ENCODE peak calls at places on chromosomes 1 and 21, in seven cellular contexts. K is AG20443; L is right atrium auricular region; Z is stimulated activated CD4-positive, alpha-beta T cell treated with anti-CD3 and anti-CD28 coated beads, Interleukin-15, amount 100 ng/mL, for 1 hour; E is NCI-H2029; I is lung; R is hippocampal formation. N is an unnamed sample.

GRCh38 chr1:245807954-245808719 is 653.4 kb downstream of the KIF26B start:
- DNase-seq in K (no peak), L (no peak), Z (no peak), E (peak), I (peak), R (no peak), N (peak)

GRCh38 chr21:35428041-35428400 is 378.9 kb upstream of the RUNX1 start:
- DNase-seq in K (peak), L (no peak), Z (no peak), E (no peak), I (no peak), R (no peak), N (no peak)

GRCh38 chr1:61120998-61121397 is 38.6 kb downstream of the NFIA start:
- DNase-seq in K (peak), L (no peak), Z (no peak), E (peak), I (no peak), R (no peak), N (no peak)

GRCh38 chr21:43938751-43939442 is 73.2 kb upstream of the TRAPPC10 start:
- DNase-seq in K (peak), L (peak), Z (peak), E (peak), I (peak), R (peak), N (peak)

GRCh38 chr1:50103615-50104081 is 5.1 kb upstream of the ELAVL4 start:
- DNase-seq in K (no peak), L (no peak), Z (no peak), E (no peak), I (no peak), R (no peak), N (no peak)

GRCh38 chr1:172442843-172443565 is 865 bp downstream of the PIGC start:
- DNase-seq in K (no peak), L (no peak), Z (no peak), E (no peak), I (no peak), R (no peak), N (no peak)

GRCh38 chr1:8815582-8816285 is 1.7 kb downstream of the RERE start:
- DNase-seq in K (no peak), L (no peak), Z (no peak), E (peak), I (no peak), R (peak), N (no peak)

GRCh38 chr1:31910933-31911332 is 27.2 kb downstream of the PTP4A2 start:
- DNase-seq in K (no peak), L (no peak), Z (no peak), E (no peak), I (no peak), R (no peak), N (no peak)

GRCh38 chr1:198601936-198602889 is 36.6 kb upstream of the PTPRC start:
- DNase-seq in K (peak), L (no peak), Z (no peak), E (no peak), I (no peak), R (no peak), N (no peak)

GRCh38 chr1:64839732-64840405 is 95.0 kb downstream of the RAVER2 start:
- DNase-seq in K (no peak), L (no peak), Z (no peak), E (no peak), I (no peak), R (no peak), N (no peak)

N was measured in thyroid gland.